ENCODE peak calls at places on chromosome 4, in five cellular contexts. W is immature natural killer cell, P is neural crest cell, L is iPS-NIHi11, M is RKO. V is an unnamed sample.

GRCh38 chr4:166726832-166727231 is 507.5 kb downstream of the SPOCK3 start:
- DNase-seq in W (no peak), P (no peak), L (no peak), M (no peak), V (no peak)

GRCh38 chr4:106264331-106264728 is 51.7 kb downstream of the TBCK start:
- DNase-seq in W (no peak), P (no peak), L (no peak), M (no peak), V (no peak)

GRCh38 chr4:122701061-122701460 is 31.4 kb upstream of the BBS12 start:
- DNase-seq in W (no peak), P (no peak), L (no peak), M (no peak), V (no peak)

GRCh38 chr4:36310237-36310636 is 28.8 kb downstream of the DTHD1 start:
- DNase-seq in W (no peak), P (no peak), L (no peak), M (no peak), V (no peak)

GRCh38 chr4:141668200-141668599 is 31.8 kb downstream of the IL15 start:
- DNase-seq in W (no peak), P (no peak), L (no peak), M (no peak), V (no peak)

GRCh38 chr4:3207531-3208037 is 41.4 kb upstream of the MSANTD1 start:
- DNase-seq in W (no peak), P (no peak), L (no peak), M (no peak), V (no peak)

GRCh38 chr4:147734496-147734895 is 2.6 kb downstream of the ARHGAP10 start:
- DNase-seq in W (no peak), P (no peak), L (no peak), M (no peak), V (no peak)

GRCh38 chr4:147772056-147772455 is 40.2 kb downstream of the ARHGAP10 start:
- DNase-seq in W (no peak), P (no peak), L (no peak), M (no peak), V (no peak)

GRCh38 chr4:22962186-22962786 is 269.5 kb downstream of the GBA3 start:
- DNase-seq in W (no peak), P (peak; percentile 5), L (peak; percentile 27), M (peak; percentile 10), V (no peak)

GRCh38 chr4:26297219-26297618 is 23.6 kb upstream of the RBPJ start:
- DNase-seq in W (no peak), P (no peak), L (no peak), M (no peak), V (no peak)

GRCh38 chr4:15374697-15375096 is 53.1 kb upstream of the C1QTNF7 start:
- DNase-seq in W (no peak), P (no peak), L (no peak), M (no peak), V (no peak)

GRCh38 chr4:25743971-25744370 is 88.3 kb downstream of the SLC34A2 start:
- DNase-seq in W (no peak), P (no peak), L (no peak), M (no peak), V (no peak)

GRCh38 chr4:2217726-2218125 is 24.2 kb downstream of the HAUS3 start:
- DNase-seq in W (no peak), P (no peak), L (no peak), M (no peak), V (no peak)

GRCh38 chr4:176635372-176636261 is 157.1 kb downstream of the VEGFC start:
- DNase-seq in W (no peak), P (no peak), L (no peak), M (peak; percentile 49), V (no peak)

GRCh38 chr4:4462970-4463369 is 76.1 kb downstream of the NSG1 start:
- DNase-seq in W (no peak), P (no peak), L (no peak), M (no peak), V (peak; percentile 1)

GRCh38 chr4:164345756-164346155 is 408.2 kb upstream of the SMIM31 start:
- DNase-seq in W (no peak), P (no peak), L (no peak), M (no peak), V (no peak)

GRCh38 chr4:18138076-18138665 is 116.6 kb upstream of the LCORL start:
- DNase-seq in W (no peak), P (no peak), L (no peak), M (no peak), V (no peak)

GRCh38 chr4:126441173-126441810 is 1126.5 kb downstream of the FAT4 start:
- DNase-seq in W (no peak), P (no peak), L (no peak), M (no peak), V (no peak)

V was measured in central memory CD4-positive, alpha-beta T cell.